ENCODE peak calls at places on chromosomes 6 and 20, in nine cellular contexts. M, N, J, B, T, L, X, R and P are unnamed samples.

GRCh38 chr20:63082308-63082938 is 75.7 kb upstream of the BHLHE23 start:
- DNase-seq in M (no peak), R (peak; percentile 30), X (no peak), T (peak; percentile 73), B (peak; percentile 90), L (peak; percentile 13), N (peak; percentile 38), J (peak; percentile 47), P (no peak)

GRCh38 chr20:63056236-63057132 is 49.7 kb upstream of the BHLHE23 start:
- DNase-seq in L (peak; percentile 9), T (peak; percentile 43), X (peak; percentile 30), B (peak; percentile 82), R (no peak), J (no peak), M (no peak), N (peak; percentile 16), P (no peak)

GRCh38 chr6:94956910-94957309 is 620.4 kb upstream of the MANEA start:
- DNase-seq in N (no peak), L (no peak), R (no peak), M (no peak), T (no peak), J (no peak), X (no peak), B (peak; percentile 7), P (no peak)

GRCh38 chr6:51702851-51703250 is 384.6 kb downstream of the PKHD1 start:
- DNase-seq in J (no peak), B (no peak), R (no peak), X (no peak), N (no peak), L (no peak), T (no peak), M (no peak), P (no peak)

GRCh38 chr20:45283529-45284065 is 23.0 kb upstream of the RBPJL start:
- DNase-seq in T (no peak), B (no peak), L (no peak), J (no peak), M (no peak), X (no peak), R (no peak), N (no peak), P (no peak)

GRCh38 chr6:35955970-35956369 is 35.1 kb upstream of the SRPK1 start:
- DNase-seq in N (no peak), T (no peak), X (no peak), R (no peak), M (no peak), L (no peak), B (no peak), J (no peak), P (no peak)

GRCh38 chr6:5457983-5458683 is 196.8 kb downstream of the FARS2 start:
- DNase-seq in B (no peak), T (no peak), N (no peak), R (no peak), J (no peak), M (no peak), X (no peak), L (peak; percentile 96), P (no peak)

GRCh38 chr20:13898012-13898612 is 92.3 kb downstream of the SEL1L2 start:
- DNase-seq in B (peak; percentile 23), X (no peak), L (no peak), M (no peak), R (no peak), T (no peak), N (no peak), J (no peak), P (no peak)

GRCh38 chr6:1858191-1858590 is 248.5 kb downstream of the FOXC1 start:
- DNase-seq in L (no peak), N (no peak), M (no peak), J (no peak), X (no peak), B (no peak), R (no peak), T (no peak), P (peak; percentile 21)

GRCh38 chr6:109466212-109466923 is 10.8 kb upstream of the MICAL1 start:
- DNase-seq in M (no peak), L (no peak), J (no peak), N (no peak), T (no peak), B (no peak), X (no peak), R (no peak), P (no peak)
- H3K36me3 ChIP-seq in M (peaks cover 45% of the 10 kb centered on the region), L (peaks cover 2% of the 10 kb centered on the region), J (no peaks in the 10 kb centered on the region), N (peaks cover 75% of the 10 kb centered on the region), T (no peaks in the 10 kb centered on the region), B (peaks cover 15% of the 10 kb centered on the region), X (peaks cover 56% of the 10 kb centered on the region), R (peaks cover 14% of the 10 kb centered on the region), P (peaks cover 13% of the 10 kb centered on the region)

GRCh38 chr20:9515761-9516657 is 1.6 kb downstream of the LAMP5 start:
- DNase-seq in M (no peak), R (peak; percentile 42), B (peak; percentile 77), L (no peak), T (no peak), N (peak; percentile 22), J (no peak), X (no peak), P (no peak)
- H3K4me3 ChIP-seq in M (no peak overlapping the region), R (peak overlapping the region; percentile 90), B (peak overlapping the region; percentile 48), L (no peak overlapping the region), T (no peak overlapping the region), N (peak overlapping the region; percentile 52), J (no peak overlapping the region), X (no peak overlapping the region), P (no peak overlapping the region)

GRCh38 chr20:64240243-64241015 is 15.1 kb upstream of the PCMTD2 start:
- DNase-seq in R (no peak), M (no peak), X (no peak), L (no peak), N (no peak), J (no peak), T (no peak), B (no peak), P (no peak)

GRCh38 chr20:64241061-64241460 is 14.5 kb upstream of the PCMTD2 start:
- DNase-seq in T (no peak), N (no peak), X (no peak), R (no peak), M (no peak), B (no peak), J (no peak), L (no peak), P (no peak)

GRCh38 chr20:64244281-64244805 is 11.2 kb upstream of the PCMTD2 start:
- DNase-seq in R (no peak), N (no peak), J (no peak), X (no peak), M (no peak), B (no peak), L (no peak), T (no peak), P (no peak)

GRCh38 chr20:64242797-64243475 is 12.6 kb upstream of the PCMTD2 start:
- DNase-seq in J (no peak), R (no peak), X (no peak), N (no peak), T (no peak), M (no peak), L (no peak), B (no peak), P (no peak)

DNA sequence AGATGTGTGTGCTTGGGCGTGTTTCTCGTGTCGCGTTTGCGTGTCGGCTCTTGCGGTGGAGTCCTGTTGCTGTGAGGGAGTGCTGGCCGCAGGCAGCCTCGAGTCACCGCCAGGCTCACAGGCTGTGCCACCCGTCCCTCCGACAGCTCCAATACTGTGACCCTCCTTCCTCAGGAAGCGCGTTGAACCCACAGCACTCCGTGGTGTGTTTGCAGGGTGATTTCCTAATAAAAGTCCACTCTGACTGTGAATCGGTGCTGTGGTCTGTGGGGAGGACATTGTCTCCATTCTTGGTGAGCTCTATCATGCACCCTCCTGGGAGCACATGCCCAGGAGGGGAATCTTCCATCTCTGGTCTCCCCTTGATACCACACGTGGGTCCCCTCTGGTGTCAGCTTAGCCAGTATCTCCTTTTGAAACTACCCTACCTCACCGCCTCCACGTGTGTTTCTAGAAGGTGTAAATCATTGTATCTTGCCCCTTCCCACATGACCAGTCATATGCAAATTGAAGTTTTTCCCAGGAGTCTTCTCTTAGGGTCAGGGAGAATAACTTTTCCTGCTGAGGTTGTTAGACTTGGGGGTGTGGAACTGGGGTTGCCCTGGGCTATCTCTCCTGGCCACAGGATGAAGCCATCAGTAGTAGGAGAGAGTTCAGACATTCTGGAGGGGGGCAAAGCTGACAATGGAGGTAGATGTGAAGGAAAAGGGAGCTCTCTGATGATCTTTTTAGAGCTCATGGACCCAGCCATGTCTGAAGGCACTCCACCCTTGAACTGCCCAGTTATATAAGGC is 13.3 kb upstream of the PCMTD2 start:
- DNase-seq in B (no peak), X (no peak), M (no peak), R (no peak), L (no peak), J (no peak), T (no peak), N (no peak), P (no peak)
- H3K27me3 ChIP-seq in B (no peaks in the 10 kb centered on the region), X (no peaks in the 10 kb centered on the region), M (no peaks in the 10 kb centered on the region), R (peaks cover 99% of the 10 kb centered on the region), L (no peaks in the 10 kb centered on the region), J (no peaks in the 10 kb centered on the region), T (no peaks in the 10 kb centered on the region), N (peaks cover 19% of the 10 kb centered on the region), P (peaks cover 13% of the 10 kb centered on the region)

GRCh38 chr20:41306061-41306727 is 11.3 kb downstream of the ZHX3 start:
- DNase-seq in T (no peak), L (no peak), J (no peak), X (no peak), B (no peak), N (no peak), R (no peak), M (no peak), P (no peak)
- H3K36me3 ChIP-seq in T (no peaks in the 10 kb centered on the region), L (no peaks in the 10 kb centered on the region), J (no peaks in the 10 kb centered on the region), X (no peaks in the 10 kb centered on the region), B (no peaks in the 10 kb centered on the region), N (no peaks in the 10 kb centered on the region), R (no peaks in the 10 kb centered on the region), M (no peaks in the 10 kb centered on the region), P (no peaks in the 10 kb centered on the region)

DNA sequence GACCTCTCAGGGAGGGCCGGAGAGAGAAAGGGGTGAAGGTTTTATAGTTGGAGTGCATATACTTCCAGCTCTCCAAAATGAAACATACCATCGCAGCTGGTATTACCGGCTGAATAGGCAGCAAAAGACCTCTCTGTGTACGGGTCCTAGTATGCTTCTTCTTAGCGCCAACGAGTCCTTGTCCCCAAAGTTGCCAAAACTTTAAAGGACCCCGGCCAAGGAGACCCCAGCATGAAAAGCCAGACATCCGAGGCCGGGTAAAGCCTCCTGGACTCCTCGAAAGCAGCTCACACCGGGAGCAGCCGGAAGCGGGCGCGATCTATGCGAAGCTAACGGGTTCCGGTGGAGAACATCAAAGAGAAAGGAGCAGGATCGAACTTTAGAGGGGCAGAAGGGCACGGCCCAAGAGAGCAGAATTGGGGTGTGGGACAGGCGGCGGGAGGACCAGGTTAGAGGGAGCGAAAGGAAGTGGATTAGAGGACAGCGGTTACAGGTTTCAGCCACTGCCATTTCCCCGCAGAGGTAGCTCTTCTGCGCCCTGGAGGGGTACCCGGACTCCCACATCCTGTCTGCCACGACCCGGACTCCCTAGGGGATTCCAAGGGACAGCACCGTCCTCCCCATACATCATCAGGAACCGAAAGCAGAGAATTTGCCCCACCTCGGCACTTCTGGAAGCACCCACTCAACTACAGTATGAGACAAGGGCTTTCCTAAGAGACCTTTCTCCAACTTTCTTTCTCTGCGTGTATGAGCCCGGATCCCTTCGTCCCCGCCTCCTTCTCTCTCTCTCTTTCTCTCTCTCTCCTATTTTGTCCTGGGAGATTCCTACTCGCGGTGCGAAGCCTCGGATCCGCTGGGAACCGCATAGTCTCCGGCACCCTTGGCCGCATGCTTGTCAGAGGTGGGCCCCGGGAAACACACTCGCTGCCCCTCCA is 602 bp upstream of the VGLL2 start:
- DNase-seq in J (no peak), R (peak; percentile 18), N (no peak), T (peak; percentile 19), M (no peak), L (no peak), X (no peak), B (peak; percentile 36), P (no peak)
- H3K4me3 ChIP-seq in J (peak overlapping the region; percentile 25), R (peak overlapping the region; percentile 70), N (peak overlapping the region; percentile 63), T (peak overlapping the region; percentile 70), M (peak overlapping the region; percentile 54), L (no peak overlapping the region), X (no peak overlapping the region), B (peak overlapping the region; percentile 47), P (peak overlapping the region; percentile 14)